ENCODE peak calls at places on chromosomes 4 and X, in four cellular contexts. One of them, this sample, is unnamed.
A peak's percentile ranks its signal among the peaks of the same experiment; 100 is the strongest.

GRCh38 chrX:38754102-38754790 is 47.0 kb upstream of the MID1IP1 start:
- DNase-seq in left lung: no peak
- DNase-seq in kidney epithelial cell: no peak
- DNase-seq in upper lobe of right lung: no peak
- DNase-seq in this sample: no peak

GRCh38 chr4:75637176-75637575 is 6.8 kb upstream of the CDKL2 start:
- DNase-seq in left lung: no peak
- DNase-seq in kidney epithelial cell: peak; percentile 52
- DNase-seq in upper lobe of right lung: no peak
- DNase-seq in this sample: no peak

GRCh38 chr4:14249226-14249625 is 621.7 kb upstream of the BOD1L1 start:
- DNase-seq in left lung: no peak
- DNase-seq in kidney epithelial cell: no peak
- DNase-seq in upper lobe of right lung: no peak
- DNase-seq in this sample: no peak

GRCh38 chrX:153920546-153920945 is 5.5 kb downstream of the ARHGAP4 start:
- DNase-seq in left lung: peak; percentile 29
- DNase-seq in kidney epithelial cell: no peak
- DNase-seq in upper lobe of right lung: no peak
- DNase-seq in this sample: no peak

GRCh38 chrX:1434871-1435240 is 17.9 kb downstream of the ASMTL start:
- DNase-seq in left lung: peak; percentile 61
- DNase-seq in kidney epithelial cell: no peak
- DNase-seq in upper lobe of right lung: no peak
- DNase-seq in this sample: no peak

GRCh38 chr4:25727711-25728493 is 72.3 kb downstream of the SLC34A2 start:
- DNase-seq in left lung: no peak
- DNase-seq in kidney epithelial cell: peak; percentile 19
- DNase-seq in upper lobe of right lung: no peak
- DNase-seq in this sample: no peak

GRCh38 chr4:76601791-76602190 is 166.8 kb downstream of the SHROOM3 start:
- DNase-seq in left lung: no peak
- DNase-seq in kidney epithelial cell: no peak
- DNase-seq in upper lobe of right lung: no peak
- DNase-seq in this sample: no peak

GRCh38 chr4:138650917-138651564 is 364.5 kb upstream of the NOCT start:
- DNase-seq in left lung: no peak
- DNase-seq in kidney epithelial cell: peak; percentile 90
- DNase-seq in upper lobe of right lung: no peak
- DNase-seq in this sample: no peak

GRCh38 chrX:39601193-39602085 is 496.3 kb downstream of the BCOR start:
- DNase-seq in left lung: no peak
- DNase-seq in kidney epithelial cell: no peak
- DNase-seq in upper lobe of right lung: no peak
- DNase-seq in this sample: no peak

DNA sequence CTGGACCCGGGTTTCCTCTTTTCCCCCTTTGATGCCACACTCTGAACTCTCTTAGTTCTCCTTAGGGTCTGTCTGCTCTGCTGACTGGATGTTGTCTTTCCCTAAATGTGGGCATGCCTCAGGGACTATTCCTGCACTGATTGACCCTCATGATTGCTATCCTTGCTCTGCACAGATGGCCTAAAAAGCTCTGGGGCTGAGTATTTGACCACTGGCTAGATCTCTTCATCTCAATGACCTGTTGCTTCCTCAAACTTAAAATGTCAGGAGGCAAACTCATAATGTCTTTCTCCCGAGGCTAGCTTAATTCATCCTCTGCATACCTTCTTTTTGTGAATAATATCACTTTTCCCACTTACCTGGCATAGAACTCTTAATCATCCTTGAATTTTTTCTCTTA is 157.4 kb downstream of the GATB start:
- DNase-seq in left lung: no peak
- DNase-seq in kidney epithelial cell: no peak
- DNase-seq in upper lobe of right lung: no peak
- DNase-seq in this sample: no peak
- TF ChIP-seq CTCF in left lung: no peak
- TF ChIP-seq CTCF in kidney epithelial cell: no peak
- TF ChIP-seq CTCF in upper lobe of right lung: no peak
- TF ChIP-seq CTCF in this sample: no peak

DNA sequence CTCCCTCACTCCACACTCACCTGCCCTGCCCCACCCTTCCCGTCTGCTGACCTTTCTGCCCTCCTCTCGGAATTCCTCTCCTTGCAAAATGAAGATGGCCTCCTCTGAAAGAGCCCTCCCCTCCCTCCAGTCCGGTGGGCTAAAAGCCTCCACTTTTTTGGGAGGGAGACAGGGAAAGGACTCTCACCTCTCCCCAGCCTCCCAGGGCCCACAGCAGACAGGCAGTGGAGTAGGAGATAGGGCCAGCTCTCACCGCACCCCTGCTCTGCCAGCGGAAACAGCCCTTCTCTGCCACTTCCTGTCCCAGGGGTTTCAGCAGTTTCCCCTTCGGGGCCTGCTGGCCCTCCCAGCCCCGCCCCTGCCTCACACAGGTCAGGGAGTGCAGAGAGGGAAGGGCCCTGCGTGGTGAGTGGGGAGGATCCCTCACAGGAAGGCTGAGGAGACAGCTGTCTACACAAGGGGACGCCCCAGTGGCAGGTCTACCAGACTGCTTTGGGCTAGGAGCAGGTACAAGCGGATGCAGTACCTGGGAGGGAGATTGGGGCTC is 18.2 kb downstream of the ELF4 start:
- DNase-seq in left lung: peak; percentile 90
- DNase-seq in kidney epithelial cell: no peak
- DNase-seq in upper lobe of right lung: peak; percentile 80
- DNase-seq in this sample: no peak
- TF ChIP-seq CTCF in left lung: no peak
- TF ChIP-seq CTCF in kidney epithelial cell: no peak
- TF ChIP-seq CTCF in upper lobe of right lung: peak; percentile 7
- TF ChIP-seq CTCF in this sample: no peak

DNA sequence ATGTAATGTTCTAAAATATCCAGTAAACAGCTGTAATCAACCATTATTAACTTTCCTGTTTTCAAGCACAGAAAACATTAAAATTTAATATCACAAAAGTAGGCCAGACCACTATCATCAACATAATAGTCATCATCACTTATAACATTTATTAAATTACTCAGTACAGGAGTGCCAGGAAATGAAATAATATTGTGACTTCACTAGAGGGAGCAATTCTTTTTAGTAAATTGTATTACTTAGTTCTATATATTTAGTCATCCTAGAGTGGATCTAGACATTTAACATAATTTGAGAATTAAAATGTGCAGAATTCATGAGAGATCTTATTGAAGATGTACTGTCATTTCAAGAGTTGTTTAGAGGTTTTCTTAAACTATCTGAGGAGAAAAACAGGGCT is 33.6 kb downstream of the PITX2 start:
- DNase-seq in left lung: no peak
- DNase-seq in kidney epithelial cell: no peak
- DNase-seq in upper lobe of right lung: no peak
- DNase-seq in this sample: no peak
- TF ChIP-seq CTCF in left lung: no peak
- TF ChIP-seq CTCF in kidney epithelial cell: peak; percentile 12
- TF ChIP-seq CTCF in upper lobe of right lung: no peak
- TF ChIP-seq CTCF in this sample: no peak

DNA sequence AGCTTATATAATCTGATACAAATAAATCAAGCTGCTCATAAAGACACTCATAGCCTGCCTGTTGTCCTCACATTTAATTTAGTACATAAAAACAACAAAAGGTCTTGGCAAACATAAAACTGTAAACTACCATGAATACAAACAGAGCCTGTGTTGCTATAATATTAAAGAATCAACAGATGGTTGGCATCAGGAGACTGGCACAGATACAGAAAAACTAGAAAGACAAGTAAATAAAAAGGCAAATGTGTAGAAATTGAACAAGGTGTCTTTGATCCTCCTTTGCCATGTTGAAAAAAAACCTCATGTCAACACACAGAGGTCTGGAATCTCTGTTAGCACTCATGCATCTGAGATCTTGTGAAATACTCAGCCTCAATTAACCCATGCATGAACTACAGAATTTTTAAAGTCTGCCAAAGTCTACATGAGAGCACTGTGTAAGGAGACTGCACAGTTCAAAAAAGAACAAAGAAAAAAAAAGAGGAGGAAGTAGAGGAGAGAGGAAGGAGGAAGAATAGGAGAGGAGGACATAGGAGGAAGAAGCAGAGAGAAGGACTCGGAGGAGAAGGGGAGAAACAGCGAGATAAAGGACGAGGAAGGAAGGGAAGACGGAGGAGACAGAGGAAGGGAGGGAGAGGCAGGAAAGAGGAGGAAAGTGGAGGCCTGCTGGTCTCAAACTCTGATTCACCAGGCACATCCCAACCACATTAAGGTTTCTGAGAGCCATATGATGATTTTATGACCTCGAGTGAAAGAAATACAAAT is 52.8 kb downstream of the PRDM5 start:
- DNase-seq in left lung: no peak
- DNase-seq in kidney epithelial cell: no peak
- DNase-seq in upper lobe of right lung: no peak
- DNase-seq in this sample: no peak
- TF ChIP-seq CTCF in left lung: no peak
- TF ChIP-seq CTCF in kidney epithelial cell: no peak
- TF ChIP-seq CTCF in upper lobe of right lung: no peak
- TF ChIP-seq CTCF in this sample: no peak

GRCh38 chr4:147570616-147571015 is 46.6 kb upstream of the TMEM184C start:
- DNase-seq in left lung: no peak
- DNase-seq in kidney epithelial cell: no peak
- DNase-seq in upper lobe of right lung: no peak
- DNase-seq in this sample: no peak
- TF ChIP-seq CTCF in left lung: no peak
- TF ChIP-seq CTCF in kidney epithelial cell: no peak
- TF ChIP-seq CTCF in upper lobe of right lung: no peak
- TF ChIP-seq CTCF in this sample: no peak

This sample was measured in mesothelial cell of epicardium.